ENCODE peak calls at places on chromosomes 13 and 19, in six cellular contexts. S, U, E, B, G and L are unnamed samples.

GRCh38 chr13:111470933-111471332 is 150.5 kb downstream of the TEX29 start:
- DNase-seq in G (no peak), U (no peak), B (no peak), E (no peak), S (no peak), L (no peak)

GRCh38 chr13:112638157-112638750 is 50.3 kb upstream of the TUBGCP3 start:
- DNase-seq in S (no peak), G (no peak), E (no peak), U (no peak), B (no peak), L (no peak)

GRCh38 chr19:47523473-47523872 is 8.6 kb upstream of the NAPA start:
- DNase-seq in B (no peak), S (no peak), U (no peak), G (no peak), E (no peak), L (no peak)

GRCh38 chr13:33865945-33866344 is 48.0 kb downstream of the RFC3 start:
- DNase-seq in S (no peak), G (no peak), U (no peak), E (no peak), B (no peak), L (no peak)

GRCh38 chr19:46221152-46221551 is 8.4 kb upstream of the IGFL1 start:
- DNase-seq in S (no peak), G (no peak), B (no peak), E (no peak), U (no peak), L (no peak)

GRCh38 chr19:50308991-50309390 is 20.2 kb downstream of the KCNC3 start:
- DNase-seq in G (no peak), S (no peak), B (no peak), E (no peak), U (no peak), L (no peak)

GRCh38 chr19:41218615-41219507 is at the start of gene AXL:
- DNase-seq in U (peak), S (peak), B (peak), E (peak), G (peak), L (peak)

GRCh38 chr13:113881614-113882265 is 17.9 kb upstream of the GAS6 start:
- DNase-seq in S (no peak), B (no peak), E (no peak), G (no peak), U (no peak), L (no peak)

GRCh38 chr13:83117046-83117445 is 765.2 kb downstream of the SLITRK1 start:
- DNase-seq in B (no peak), G (no peak), U (no peak), E (no peak), S (no peak), L (no peak)

GRCh38 chr13:96940961-96941360 is 53.3 kb downstream of the OXGR1 start:
- DNase-seq in E (no peak), G (no peak), B (peak), S (no peak), U (no peak), L (peak)

GRCh38 chr13:48448285-48448962 is 35.5 kb upstream of the LPAR6 start:
- DNase-seq in U (no peak), B (no peak), G (no peak), E (no peak), S (no peak), L (no peak)

GRCh38 chr19:28332351-28332750 is 880.6 kb downstream of the UQCRFS1 start:
- DNase-seq in S (no peak), U (no peak), G (no peak), E (no peak), B (no peak), L (no peak)

GRCh38 chr13:114339779-114340534 is 25.7 kb downstream of the CHAMP1 start:
- DNase-seq in U (peak), E (peak), S (no peak), B (peak), G (peak), L (peak)

GRCh38 chr19:16862826-16863405 is 25.9 kb upstream of the F2RL3 start:
- DNase-seq in S (no peak), G (no peak), E (no peak), B (no peak), U (no peak), L (no peak)

GRCh38 chr13:53422415-53422814 is 393.8 kb downstream of the OLFM4 start:
- DNase-seq in G (no peak), U (no peak), B (no peak), S (no peak), E (no peak), L (no peak)

GRCh38 chr13:44825951-44826350 is 163.3 kb downstream of the NUFIP1 start:
- DNase-seq in U (no peak), S (no peak), B (no peak), G (no peak), E (no peak), L (no peak)

GRCh38 chr13:35956074-35956473 is 175.1 kb downstream of the DCLK1 start:
- DNase-seq in S (no peak), B (no peak), U (no peak), E (no peak), G (no peak), L (no peak)

GRCh38 chr13:53946500-53946899 is 917.9 kb downstream of the OLFM4 start:
- DNase-seq in B (no peak), U (no peak), S (no peak), E (no peak), G (no peak), L (no peak)

GRCh38 chr13:96673825-96674224 is 320.5 kb downstream of the OXGR1 start:
- DNase-seq in E (no peak), G (no peak), B (peak), S (no peak), U (no peak), L (no peak)

GRCh38 chr13:39329182-39329639 is 273.8 kb downstream of the LHFPL6 start:
- DNase-seq in S (no peak), B (no peak), E (no peak), U (no peak), G (no peak), L (peak)

GRCh38 chr13:29817604-29818378 is 32.6 kb downstream of the UBL3 start:
- DNase-seq in B (peak), E (no peak), G (no peak), U (no peak), S (no peak), L (no peak)

GRCh38 chr13:102147353-102147752 is 254.5 kb downstream of the FGF14 start:
- DNase-seq in E (no peak), S (no peak), B (no peak), G (no peak), U (no peak), L (no peak)

GRCh38 chr13:37187110-37187509 is 81.6 kb upstream of the CSNK1A1L start:
- DNase-seq in U (no peak), G (no peak), E (peak), B (peak), S (no peak), L (peak)

GRCh38 chr13:41054212-41054877 is 7.0 kb upstream of the WBP4 start:
- DNase-seq in E (peak), U (peak), S (no peak), B (peak), G (no peak), L (peak)

GRCh38 chr19:7650148-7650547 is 13.2 kb downstream of the STXBP2 start:
- DNase-seq in G (no peak), B (no peak), E (no peak), U (no peak), S (no peak), L (no peak)

GRCh38 chr19:41415154-41415571 is 12.0 kb downstream of the B3GNT8 start:
- DNase-seq in E (no peak), S (no peak), U (no peak), B (no peak), G (no peak), L (no peak)

GRCh38 chr19:44003461-44004134 is 841 bp downstream of the ZNF230 start:
- DNase-seq in B (peak), G (no peak), S (no peak), U (no peak), E (peak), L (peak)

GRCh38 chr19:49210108-49210900 is 52.7 kb downstream of the TRPM4 start:
- DNase-seq in B (peak), E (peak), U (peak), G (no peak), S (no peak), L (no peak)

GRCh38 chr19:35157431-35157830 is 2.9 kb downstream of the FXYD5 start:
- DNase-seq in U (no peak), S (no peak), G (no peak), E (no peak), B (no peak), L (no peak)

GRCh38 chr19:35154535-35155406 is at the start of gene FXYD5:
- DNase-seq in G (peak), B (peak), U (peak), S (peak), E (peak), L (peak)

GRCh38 chr19:35155441-35155840 is 906 bp downstream of the FXYD5 start:
- DNase-seq in S (no peak), G (no peak), B (no peak), E (no peak), U (no peak), L (no peak)

GRCh38 chr19:35155981-35156672 is 1.6 kb downstream of the FXYD5 start:
- DNase-seq in U (no peak), B (no peak), E (no peak), S (no peak), G (no peak), L (no peak)

DNA sequence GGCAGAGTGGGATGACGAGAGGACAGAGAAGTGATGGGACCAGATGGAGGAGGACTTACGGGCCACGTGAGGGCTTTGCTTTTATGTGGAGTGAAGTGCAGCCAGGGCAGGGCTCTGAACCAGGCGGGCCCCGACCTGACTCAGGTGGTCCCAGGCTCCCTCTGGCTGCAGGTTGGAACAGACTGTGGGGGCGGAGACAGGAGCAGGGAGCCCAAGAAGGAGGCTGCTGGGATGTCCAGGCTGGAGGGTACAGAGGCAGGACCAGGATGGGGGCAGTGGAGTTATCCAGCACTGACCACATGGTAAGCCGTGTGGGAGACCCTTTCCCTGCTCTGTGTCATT is 2.1 kb downstream of the FXYD5 start:
- DNase-seq in B (no peak), U (no peak), G (no peak), S (no peak), E (no peak), L (no peak)
- H3K4me3 ChIP-seq in B (no peak), U (no peak), G (no peak), S (no peak), E (no peak), L (no peak)

DNA sequence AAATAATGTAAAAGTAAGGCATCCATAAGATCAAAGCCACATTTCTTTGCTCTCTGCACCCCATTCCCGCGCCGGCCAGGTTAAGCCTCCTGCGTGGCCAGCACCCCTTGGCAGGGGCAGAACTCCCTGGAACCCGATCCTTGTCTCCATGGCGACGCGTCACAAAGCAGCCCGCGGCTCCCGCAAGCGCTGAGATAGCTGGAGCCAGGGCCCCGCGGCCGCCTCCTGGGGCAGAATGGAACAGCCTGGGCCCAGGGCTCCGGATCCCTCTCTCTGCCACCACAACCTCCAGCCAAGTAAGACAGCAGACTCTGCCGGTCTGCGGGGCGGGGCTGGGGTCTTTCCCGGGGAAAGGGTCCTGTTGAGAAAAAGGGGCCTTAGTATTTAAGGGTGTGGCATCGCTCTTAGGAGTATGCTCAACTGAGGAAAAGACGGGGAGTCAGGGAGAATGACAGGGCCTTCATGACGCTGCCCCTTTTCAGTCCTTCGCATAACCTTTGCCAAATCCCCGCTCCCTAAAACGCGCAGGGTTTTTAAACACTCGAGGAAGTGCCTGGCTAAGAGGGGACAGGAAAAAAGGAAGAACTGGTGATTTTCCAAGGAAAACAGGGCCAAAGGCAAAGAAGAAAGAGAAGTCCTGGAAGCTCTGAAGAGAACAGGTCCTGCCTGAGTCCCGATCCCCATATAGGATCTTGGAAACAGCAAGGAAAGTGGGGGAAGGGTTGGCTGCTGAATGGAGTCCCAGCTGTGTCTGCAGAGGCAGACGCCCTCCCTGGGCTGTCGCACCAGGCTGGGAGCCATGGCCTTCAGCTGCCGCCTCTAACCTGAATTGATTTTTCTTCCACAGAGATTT is at the start of gene TEX26:
- DNase-seq in G (no peak), B (no peak), U (no peak), S (no peak), E (peak), L (no peak)
- TF ChIP-seq CTCF in G (peak), B (peak), U (no peak), S (no peak), E (peak), L (no peak)

DNA sequence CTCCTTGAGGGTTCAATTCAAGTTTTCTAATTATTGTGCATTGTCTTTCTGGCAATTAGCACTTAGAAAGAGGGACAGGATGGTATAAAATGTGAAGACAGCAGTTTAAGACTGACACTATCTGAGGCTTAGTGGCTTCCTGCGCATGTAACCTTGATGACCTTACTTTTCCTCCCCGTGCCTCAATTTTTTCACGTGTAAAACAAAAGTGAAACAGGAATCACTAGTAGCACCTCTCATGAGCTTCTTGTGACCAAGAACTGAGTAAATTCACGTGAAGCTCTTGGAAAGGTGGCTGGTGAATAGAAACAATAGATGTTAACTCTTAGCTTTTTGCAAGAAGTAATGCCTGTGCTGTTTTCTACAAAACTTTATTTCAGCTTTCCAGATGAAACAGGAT is 233.9 kb downstream of the LMO7 start:
- DNase-seq in G (no peak), U (no peak), E (no peak), S (no peak), B (no peak), L (no peak)
- H3K4me3 ChIP-seq in G (no peak), U (no peak), E (no peak), S (no peak), B (no peak), L (no peak)

DNA sequence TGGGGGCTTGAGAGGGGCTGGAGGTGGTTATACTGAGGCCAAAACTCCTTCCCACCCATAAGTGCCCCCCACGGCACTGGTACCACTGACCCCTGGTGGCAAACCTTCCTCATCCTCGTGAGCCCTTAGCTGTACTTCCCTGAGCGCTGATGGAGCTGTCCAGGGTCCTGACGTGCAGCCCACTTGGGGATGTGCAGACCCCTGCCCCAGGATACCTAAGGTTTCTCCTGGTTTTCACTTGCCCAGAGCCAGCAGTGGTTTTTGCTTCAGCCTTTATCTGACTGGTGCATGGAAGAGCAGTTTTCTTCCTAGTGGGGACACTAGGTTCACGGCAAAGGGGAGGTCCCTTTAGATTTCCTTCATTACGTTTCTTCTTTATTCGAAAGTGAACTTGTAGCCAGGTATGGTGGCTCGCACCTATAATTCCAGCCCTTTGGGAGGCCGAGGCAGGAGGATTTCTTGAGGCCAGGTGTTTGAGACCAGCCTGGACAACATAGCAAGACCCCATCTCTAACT is 28.7 kb upstream of the KCTD15 start:
- DNase-seq in U (peak), S (no peak), E (peak), G (no peak), B (peak), L (peak)
- TF ChIP-seq CTCF in U (peak), S (no peak), E (peak), G (peak), B (peak), L (peak)

GRCh38 chr13:52359534-52359933 is 46.4 kb downstream of the THSD1 start:
- DNase-seq in E (no peak), U (no peak), B (no peak), S (no peak), G (no peak), L (peak)
- H3K4me3 ChIP-seq in E (no peak), U (no peak), B (no peak), S (no peak), G (no peak), L (no peak)

DNA sequence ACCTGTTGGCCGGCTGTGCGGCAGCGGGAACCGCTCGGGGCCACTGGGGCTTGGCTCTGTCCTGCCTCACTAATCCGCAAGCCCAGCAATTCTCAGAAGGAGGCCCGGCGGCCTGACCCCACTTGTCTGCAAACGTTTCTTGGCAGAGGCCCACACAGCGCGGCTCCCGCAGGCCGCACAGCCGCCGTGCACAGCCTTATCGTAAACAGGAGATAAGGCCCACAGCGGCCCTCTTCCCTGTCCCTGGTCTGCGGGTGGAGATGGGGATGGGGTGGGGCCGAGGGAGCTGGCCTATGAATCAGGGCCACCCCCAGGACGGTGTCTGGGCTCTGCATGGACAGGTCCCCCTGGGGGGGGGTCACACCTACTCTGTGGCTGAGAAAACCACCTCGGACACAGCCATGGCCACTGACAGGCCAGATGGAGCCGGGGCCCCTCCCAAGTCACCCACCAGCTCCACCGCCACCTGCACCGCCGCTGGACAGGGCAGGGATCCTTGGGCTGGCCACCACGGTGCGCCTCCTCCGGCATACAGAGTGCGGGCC is 47.8 kb downstream of the COMP start:
- DNase-seq in S (no peak), U (no peak), B (no peak), G (peak), E (peak), L (peak)
- TF ChIP-seq CTCF in S (no peak), U (no peak), B (no peak), G (no peak), E (no peak), L (no peak)